ENCODE peak calls at places on chromosomes 11 and 22, in six cellular contexts. One of them, this sample, is unnamed.

GRCh38 chr22:24807284-24807950 is 1.4 kb downstream of the SGSM1 start:
- DNase-seq in Peyer's patch: no peak
- DNase-seq in HCT116: no peak
- DNase-seq in IMR-90: no peak
- DNase-seq in adrenal gland: peak; percentile 78
- DNase-seq in uterus: peak; percentile 22
- DNase-seq in this sample: peak; percentile 42

GRCh38 chr11:11958403-11958802 is 50.0 kb downstream of the DKK3 start:
- DNase-seq in adrenal gland: no peak
- DNase-seq in Peyer's patch: no peak
- DNase-seq in HCT116: no peak
- DNase-seq in uterus: no peak
- DNase-seq in IMR-90: no peak
- DNase-seq in this sample: no peak

GRCh38 chr11:1921576-1922141 is 2.2 kb downstream of the TNNT3 start:
- DNase-seq in Peyer's patch: no peak
- DNase-seq in adrenal gland: no peak
- DNase-seq in HCT116: no peak
- DNase-seq in IMR-90: no peak
- DNase-seq in uterus: peak; percentile 73
- DNase-seq in this sample: no peak

GRCh38 chr11:31821779-31822574 is 10.9 kb upstream of the PAX6 start:
- DNase-seq in uterus: no peak
- DNase-seq in IMR-90: no peak
- DNase-seq in HCT116: no peak
- DNase-seq in Peyer's patch: no peak
- DNase-seq in adrenal gland: no peak
- DNase-seq in this sample: no peak

GRCh38 chr11:17563248-17563647 is 16.2 kb downstream of the OTOG start:
- DNase-seq in adrenal gland: no peak
- DNase-seq in IMR-90: no peak
- DNase-seq in HCT116: no peak
- DNase-seq in uterus: no peak
- DNase-seq in Peyer's patch: no peak
- DNase-seq in this sample: peak; percentile 48

GRCh38 chr11:111412293-111412692 is 33.2 kb upstream of the POU2AF1 start:
- DNase-seq in uterus: no peak
- DNase-seq in HCT116: no peak
- DNase-seq in adrenal gland: no peak
- DNase-seq in Peyer's patch: no peak
- DNase-seq in IMR-90: no peak
- DNase-seq in this sample: no peak

GRCh38 chr22:38034278-38034882 is 22.8 kb upstream of the PICK1 start:
- DNase-seq in Peyer's patch: no peak
- DNase-seq in HCT116: peak; percentile 68
- DNase-seq in IMR-90: peak; percentile 91
- DNase-seq in uterus: peak; percentile 72
- DNase-seq in adrenal gland: peak; percentile 82
- DNase-seq in this sample: peak; percentile 86

GRCh38 chr11:46246514-46246913 is 30.9 kb upstream of the CREB3L1 start:
- DNase-seq in uterus: no peak
- DNase-seq in HCT116: no peak
- DNase-seq in adrenal gland: no peak
- DNase-seq in IMR-90: peak; percentile 47
- DNase-seq in Peyer's patch: no peak
- DNase-seq in this sample: no peak

GRCh38 chr11:21861314-21861713 is 331.6 kb upstream of the ANO5 start:
- DNase-seq in IMR-90: no peak
- DNase-seq in Peyer's patch: no peak
- DNase-seq in HCT116: no peak
- DNase-seq in uterus: no peak
- DNase-seq in adrenal gland: no peak
- DNase-seq in this sample: no peak

GRCh38 chr11:3664032-3664630 is 7.1 kb downstream of the CHRNA10 start:
- DNase-seq in HCT116: no peak
- DNase-seq in uterus: no peak
- DNase-seq in Peyer's patch: no peak
- DNase-seq in adrenal gland: no peak
- DNase-seq in IMR-90: no peak
- DNase-seq in this sample: no peak

GRCh38 chr11:23789938-23790371 is 706.9 kb upstream of the LUZP2 start:
- DNase-seq in adrenal gland: no peak
- DNase-seq in HCT116: no peak
- DNase-seq in IMR-90: peak; percentile 86
- DNase-seq in Peyer's patch: peak; percentile 46
- DNase-seq in uterus: no peak
- DNase-seq in this sample: no peak

GRCh38 chr11:74641289-74641688 is 48.9 kb downstream of the POLD3 start:
- DNase-seq in HCT116: no peak
- DNase-seq in Peyer's patch: no peak
- DNase-seq in IMR-90: no peak
- DNase-seq in adrenal gland: no peak
- DNase-seq in uterus: no peak
- DNase-seq in this sample: peak; percentile 55

GRCh38 chr11:4697583-4697982 is at the start of gene OR51E2:
- DNase-seq in uterus: no peak
- DNase-seq in adrenal gland: no peak
- DNase-seq in IMR-90: peak; percentile 78
- DNase-seq in HCT116: no peak
- DNase-seq in Peyer's patch: no peak
- DNase-seq in this sample: no peak

GRCh38 chr22:42630211-42630610 is 10.2 kb downstream of the ATP5MGL start:
- DNase-seq in adrenal gland: peak; percentile 17
- DNase-seq in uterus: no peak
- DNase-seq in IMR-90: no peak
- DNase-seq in Peyer's patch: no peak
- DNase-seq in HCT116: no peak
- DNase-seq in this sample: no peak

GRCh38 chr11:74320538-74320937 is 9.1 kb upstream of the P4HA3 start:
- DNase-seq in HCT116: no peak
- DNase-seq in uterus: no peak
- DNase-seq in IMR-90: peak; percentile 34
- DNase-seq in Peyer's patch: no peak
- DNase-seq in adrenal gland: no peak
- DNase-seq in this sample: no peak

GRCh38 chr11:46832511-46833214 is 13.4 kb downstream of the CKAP5 start:
- DNase-seq in Peyer's patch: no peak
- DNase-seq in adrenal gland: no peak
- DNase-seq in IMR-90: no peak
- DNase-seq in uterus: no peak
- DNase-seq in HCT116: no peak
- DNase-seq in this sample: no peak

GRCh38 chr11:35553831-35554230 is 28.4 kb upstream of the PAMR1 start:
- DNase-seq in uterus: no peak
- DNase-seq in HCT116: no peak
- DNase-seq in adrenal gland: no peak
- DNase-seq in IMR-90: peak; percentile 99
- DNase-seq in Peyer's patch: no peak
- DNase-seq in this sample: no peak

GRCh38 chr11:119774180-119774763 is 45.3 kb upstream of the NECTIN1 start:
- DNase-seq in IMR-90: peak; percentile 13
- DNase-seq in uterus: no peak
- DNase-seq in HCT116: no peak
- DNase-seq in adrenal gland: no peak
- DNase-seq in Peyer's patch: no peak
- DNase-seq in this sample: no peak

GRCh38 chr11:128530119-128531091 is 57.0 kb downstream of the ETS1 start:
- DNase-seq in uterus: peak; percentile 88
- DNase-seq in Peyer's patch: peak; percentile 66
- DNase-seq in HCT116: no peak
- DNase-seq in IMR-90: peak; percentile 99
- DNase-seq in adrenal gland: no peak
- DNase-seq in this sample: no peak

GRCh38 chr11:592918-593317 is 16.6 kb downstream of the PHRF1 start:
- DNase-seq in Peyer's patch: no peak
- DNase-seq in adrenal gland: no peak
- DNase-seq in HCT116: no peak
- DNase-seq in uterus: no peak
- DNase-seq in IMR-90: no peak
- DNase-seq in this sample: no peak

GRCh38 chr22:42376721-42377177 is 55.5 kb downstream of the NFAM1 start:
- DNase-seq in adrenal gland: peak; percentile 48
- DNase-seq in Peyer's patch: peak; percentile 79
- DNase-seq in IMR-90: peak; percentile 19
- DNase-seq in HCT116: no peak
- DNase-seq in uterus: peak; percentile 56
- DNase-seq in this sample: no peak

GRCh38 chr22:24585461-24585860 is 7.4 kb downstream of the LRRC75B start:
- DNase-seq in adrenal gland: no peak
- DNase-seq in Peyer's patch: no peak
- DNase-seq in HCT116: no peak
- DNase-seq in uterus: no peak
- DNase-seq in IMR-90: no peak
- DNase-seq in this sample: no peak

DNA sequence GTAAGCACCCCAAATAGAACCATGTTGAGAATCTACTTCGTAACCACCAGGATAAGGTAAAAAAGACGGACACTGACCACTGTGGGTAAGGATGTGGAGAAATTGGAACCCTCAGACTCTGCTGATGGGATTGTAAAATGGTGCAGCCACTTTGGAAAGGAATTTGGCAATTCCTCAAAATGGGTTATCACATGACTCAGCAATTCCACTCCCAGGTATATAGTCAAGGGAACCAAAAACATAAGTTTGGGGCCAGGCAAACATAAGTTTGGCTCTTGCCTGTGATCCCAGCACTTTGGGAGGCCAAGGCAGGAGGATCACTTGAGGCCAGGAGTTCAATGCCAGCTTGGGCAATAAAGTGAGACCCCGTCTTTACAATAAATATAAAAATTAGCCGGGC is 5.1 kb upstream of the CABP2 start:
- DNase-seq in uterus: no peak
- DNase-seq in adrenal gland: no peak
- DNase-seq in IMR-90: no peak
- DNase-seq in Peyer's patch: no peak
- DNase-seq in HCT116: no peak
- DNase-seq in this sample: no peak
- H3K36me3 ChIP-seq in uterus: no peaks in the 10 kb centered on the region
- H3K36me3 ChIP-seq in adrenal gland: no peaks in the 10 kb centered on the region
- H3K36me3 ChIP-seq in IMR-90: no peaks in the 10 kb centered on the region
- H3K36me3 ChIP-seq in Peyer's patch: no peaks in the 10 kb centered on the region
- H3K36me3 ChIP-seq in HCT116: no peaks in the 10 kb centered on the region
- H3K36me3 ChIP-seq in this sample: no peaks in the 10 kb centered on the region

GRCh38 chr11:63999349-64000025 is 13.2 kb downstream of the OTUB1 start:
- DNase-seq in HCT116: no peak
- DNase-seq in Peyer's patch: peak; percentile 67
- DNase-seq in uterus: peak; percentile 56
- DNase-seq in IMR-90: no peak
- DNase-seq in adrenal gland: peak; percentile 49
- DNase-seq in this sample: peak; percentile 83

GRCh38 chr11:64000026-64000739 is 13.9 kb downstream of the OTUB1 start:
- DNase-seq in uterus: peak; percentile 55
- DNase-seq in HCT116: no peak
- DNase-seq in adrenal gland: peak; percentile 74
- DNase-seq in Peyer's patch: peak; percentile 81
- DNase-seq in IMR-90: peak; percentile 59
- DNase-seq in this sample: peak; percentile 44

GRCh38 chr11:63997801-63998332 is 11.6 kb downstream of the OTUB1 start:
- DNase-seq in uterus: no peak
- DNase-seq in HCT116: no peak
- DNase-seq in Peyer's patch: no peak
- DNase-seq in adrenal gland: no peak
- DNase-seq in IMR-90: no peak
- DNase-seq in this sample: no peak

GRCh38 chr11:63997104-63997700 is 11.0 kb downstream of the OTUB1 start:
- DNase-seq in adrenal gland: no peak
- DNase-seq in uterus: no peak
- DNase-seq in Peyer's patch: no peak
- DNase-seq in IMR-90: no peak
- DNase-seq in HCT116: no peak
- DNase-seq in this sample: no peak

GRCh38 chr11:63998558-63999348 is 12.5 kb downstream of the OTUB1 start:
- DNase-seq in uterus: no peak
- DNase-seq in adrenal gland: no peak
- DNase-seq in Peyer's patch: no peak
- DNase-seq in IMR-90: no peak
- DNase-seq in HCT116: no peak
- DNase-seq in this sample: no peak
- H3K4me3 ChIP-seq in uterus: no peak overlapping the region
- H3K4me3 ChIP-seq in adrenal gland: no peak overlapping the region
- H3K4me3 ChIP-seq in Peyer's patch: peak overlapping the region; percentile 44
- H3K4me3 ChIP-seq in IMR-90: no peak overlapping the region
- H3K4me3 ChIP-seq in HCT116: no peak overlapping the region
- H3K4me3 ChIP-seq in this sample: peak overlapping the region; percentile 27

DNA sequence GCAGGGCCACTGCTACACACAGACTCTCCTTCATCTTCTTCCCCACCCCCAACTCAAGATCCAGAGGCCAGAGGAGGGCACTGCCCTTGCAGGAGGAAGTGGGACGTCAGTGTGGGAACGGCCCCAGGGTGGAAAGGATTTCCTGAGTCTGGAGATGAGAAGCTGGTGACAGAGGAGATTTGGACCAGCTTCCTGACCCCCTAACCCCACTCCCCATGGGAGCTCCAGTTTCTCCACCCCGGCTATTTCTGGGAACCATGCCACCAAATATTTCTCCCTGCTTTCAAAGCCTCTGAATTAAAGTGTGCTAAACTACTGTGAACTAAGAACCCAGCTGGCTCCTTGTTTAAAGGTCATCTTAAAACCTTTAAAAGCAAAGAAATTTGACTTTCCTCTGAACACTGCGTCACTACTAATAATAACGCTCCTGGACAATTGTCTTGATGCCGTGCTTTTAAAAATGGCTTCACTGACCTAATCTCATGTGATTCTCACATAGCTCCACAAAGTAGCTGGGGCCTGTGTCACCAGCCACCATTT is 46.6 kb downstream of the CWC15 start:
- DNase-seq in IMR-90: peak; percentile 94
- DNase-seq in adrenal gland: peak; percentile 68
- DNase-seq in uterus: peak; percentile 91
- DNase-seq in Peyer's patch: peak; percentile 74
- DNase-seq in HCT116: no peak
- DNase-seq in this sample: peak; percentile 59
- TF ChIP-seq POLR2A in IMR-90: no peak
- TF ChIP-seq POLR2A in adrenal gland: no peak
- TF ChIP-seq POLR2A in uterus: no peak
- TF ChIP-seq POLR2A in Peyer's patch: no peak
- TF ChIP-seq POLR2A in HCT116: no peak
- TF ChIP-seq POLR2A in this sample: no peak

DNA sequence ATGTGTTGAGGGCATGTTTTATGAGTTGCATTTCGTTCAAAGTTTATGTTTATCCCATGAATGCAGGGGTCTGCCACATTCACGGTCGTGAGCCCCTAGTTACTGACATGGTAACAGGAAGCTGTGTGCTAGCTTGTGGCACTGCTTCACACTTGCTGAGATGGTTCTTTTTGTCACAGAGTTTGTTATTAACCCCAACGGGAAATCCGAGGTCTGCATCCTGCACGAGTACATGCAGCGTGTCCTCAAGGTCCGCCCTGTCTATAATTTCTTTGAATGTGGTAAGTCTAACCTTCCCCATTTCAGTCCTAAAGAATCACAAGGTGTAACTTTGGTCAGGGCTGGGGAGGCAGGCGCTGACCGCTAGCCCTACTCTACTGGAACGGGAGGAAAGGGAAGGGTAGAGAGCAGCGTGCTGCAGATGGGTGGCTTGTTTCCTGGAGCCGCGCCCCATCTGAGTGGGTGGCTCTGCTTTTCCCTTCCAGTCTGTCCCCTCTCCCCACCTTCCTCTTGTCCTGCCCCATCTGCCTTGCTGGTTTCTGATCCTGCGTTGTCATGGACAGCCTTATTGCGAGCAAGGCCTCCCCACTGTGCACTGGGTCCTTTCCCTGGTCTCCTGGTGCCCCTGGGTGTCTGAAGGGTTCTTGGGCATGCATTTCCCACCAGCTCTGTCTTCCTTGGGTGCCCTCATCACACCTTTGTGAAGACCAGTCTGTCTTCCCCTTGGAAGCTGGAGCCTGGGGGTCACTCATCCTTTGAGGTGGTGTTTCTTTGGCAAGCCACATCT is 11.8 kb downstream of the DGCR8 start:
- DNase-seq in Peyer's patch: no peak
- DNase-seq in uterus: no peak
- DNase-seq in HCT116: no peak
- DNase-seq in adrenal gland: no peak
- DNase-seq in IMR-90: no peak
- DNase-seq in this sample: no peak
- H3K36me3 ChIP-seq in Peyer's patch: peaks cover 100% of the 10 kb centered on the region
- H3K36me3 ChIP-seq in uterus: no peaks in the 10 kb centered on the region
- H3K36me3 ChIP-seq in HCT116: peaks cover 89% of the 10 kb centered on the region
- H3K36me3 ChIP-seq in adrenal gland: no peaks in the 10 kb centered on the region
- H3K36me3 ChIP-seq in IMR-90: peaks cover 83% of the 10 kb centered on the region
- H3K36me3 ChIP-seq in this sample: peaks cover 23% of the 10 kb centered on the region

This sample was measured in breast epithelium.